ENCODE peak calls at places on chromosomes 5 and 9, in four cellular contexts. W is progenitor cell of endocrine pancreas; S is hepatocyte; N is CD8-positive, alpha-beta T cell. C is an unnamed sample.

GRCh38 chr5:149697001-149697400 is 33.1 kb upstream of the PPARGC1B start:
- DNase-seq in S (no peak), N (no peak), W (no peak), C (no peak)

GRCh38 chr9:35603506-35603985 is 1.5 kb upstream of the TESK1 start:
- DNase-seq in S (peak), W (no peak), N (no peak), C (no peak)

GRCh38 chr9:83340451-83340850 is 197.8 kb downstream of the FRMD3 start:
- DNase-seq in W (no peak), S (no peak), N (no peak), C (no peak)

GRCh38 chr5:106699198-106699597 is 971.5 kb downstream of the EFNA5 start:
- DNase-seq in W (no peak), N (no peak), S (no peak), C (peak)

GRCh38 chr5:105501315-105501714 is 1938.7 kb upstream of the NUDT12 start:
- DNase-seq in S (no peak), W (no peak), N (no peak), C (no peak)

GRCh38 chr9:10858817-10859216 is 246.0 kb upstream of the PTPRD start:
- DNase-seq in S (no peak), N (no peak), W (no peak), C (no peak)

GRCh38 chr9:94867281-94867841 is 140.9 kb downstream of the AOPEP start:
- DNase-seq in S (peak), W (peak), N (no peak), C (no peak)

GRCh38 chr9:13942695-13943094 is 371.2 kb downstream of the NFIB start:
- DNase-seq in S (peak), W (no peak), N (no peak), C (no peak)

GRCh38 chr5:122195784-122196394 is 66.5 kb downstream of the ZNF474 start:
- DNase-seq in W (no peak), N (no peak), S (peak), C (no peak)

GRCh38 chr9:127877566-127877998 is at the start of gene AK1:
- DNase-seq in S (peak), N (no peak), W (peak), C (peak)

GRCh38 chr5:81884871-81885270 is 87.0 kb upstream of the ATG10 start:
- DNase-seq in S (no peak), W (no peak), N (no peak), C (no peak)
- TF ChIP-seq CTCF in S (no peak), W (no peak), N (no peak), C (no peak)

GRCh38 chr5:32827981-32828380 is 116.9 kb downstream of the NPR3 start:
- DNase-seq in W (no peak), N (no peak), S (no peak), C (no peak)
- TF ChIP-seq CTCF in W (no peak), N (no peak), S (no peak), C (no peak)

GRCh38 chr9:34503406-34503805 is 19.4 kb downstream of the ENHO start:
- DNase-seq in S (no peak), N (no peak), W (no peak), C (no peak)

GRCh38 chr9:34500623-34501267 is 22.0 kb downstream of the ENHO start:
- DNase-seq in S (peak), W (peak), N (peak), C (peak)

GRCh38 chr9:34502471-34503335 is 20.1 kb downstream of the ENHO start:
- DNase-seq in S (no peak), N (no peak), W (no peak), C (no peak)

GRCh38 chr9:34501372-34501771 is 21.4 kb downstream of the ENHO start:
- DNase-seq in N (no peak), S (no peak), W (no peak), C (no peak)

DNA sequence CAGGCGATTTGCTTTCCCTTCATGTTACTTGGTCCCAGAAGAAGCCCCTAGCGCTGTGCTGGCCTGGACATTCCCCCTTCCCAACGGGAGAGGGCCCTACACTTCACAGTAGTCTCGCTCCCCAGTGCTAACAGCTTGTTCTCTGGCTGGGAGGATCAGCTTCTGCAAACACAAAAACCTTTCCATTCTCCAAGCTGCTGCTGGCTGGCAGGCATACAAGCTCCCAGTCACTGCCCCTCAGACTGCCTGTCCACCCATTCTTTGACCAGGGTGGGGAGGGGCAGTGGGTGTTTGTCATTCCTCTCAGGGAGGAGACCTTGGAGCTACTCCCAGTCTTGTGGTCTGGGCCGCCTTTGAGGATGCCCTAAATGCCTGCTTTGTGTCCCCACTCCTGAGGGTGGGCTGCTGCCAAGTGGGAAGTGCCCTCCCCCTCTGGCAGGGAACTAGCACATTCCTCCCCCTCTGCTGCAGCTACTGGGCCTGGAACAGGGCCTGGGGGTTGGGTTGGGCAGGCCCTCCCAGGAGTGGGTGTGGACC is 20.8 kb downstream of the ENHO start:
- DNase-seq in W (no peak), N (no peak), S (peak), C (no peak)
- TF ChIP-seq CTCF in W (peak), N (no peak), S (peak), C (no peak)

GRCh38 chr9:121895274-121895835 is 197.8 kb downstream of the TTLL11 start:
- DNase-seq in S (no peak), N (no peak), W (no peak), C (no peak)
- TF ChIP-seq CTCF in S (no peak), N (no peak), W (no peak), C (no peak)

GRCh38 chr5:145780961-145781360 is 54.2 kb downstream of the PRELID2 start:
- DNase-seq in W (no peak), S (no peak), N (no peak), C (no peak)
- TF ChIP-seq CTCF in W (no peak), S (no peak), N (no peak), C (no peak)

DNA sequence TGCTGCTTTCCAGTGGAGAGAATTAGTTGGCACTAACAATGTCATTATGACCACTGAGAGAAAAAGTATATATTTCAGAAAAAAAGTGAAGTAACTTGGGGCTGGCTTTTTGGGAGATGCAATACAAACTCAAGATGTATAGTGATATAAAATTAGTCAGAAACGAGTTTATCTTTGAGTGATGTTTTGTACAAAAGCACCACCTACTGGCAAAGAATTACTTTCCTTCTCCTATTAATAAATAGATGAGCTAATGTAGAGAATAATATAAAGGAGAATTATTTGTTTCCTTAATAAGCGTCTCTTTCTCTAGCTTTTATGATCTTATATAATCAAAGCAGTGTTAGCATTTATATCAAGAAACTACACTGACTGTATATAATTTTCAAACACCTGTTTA is 158.8 kb downstream of the MEF2C start:
- DNase-seq in W (no peak), S (peak), N (no peak), C (no peak)
- TF ChIP-seq CTCF in W (peak), S (peak), N (no peak), C (peak)